ENCODE peak calls at places on chromosomes 12 and 14, in ten cellular contexts. L is activated naive CD4-positive, alpha-beta T cell; I is uterus; H is anterior cingulate cortex; R is choroid plexus epithelial cell; U is activated T-helper 2 cell treated with anti-CD3 and anti-CD28 coated beads, Interferon-gamma antibody, Interleukin-2, Interleukin-4, amounts not matched to agents 10 μg/mL and 5 μg/mL and 100 μg/mL, durations not matched to agents 14 hours and 24 hours and 36 hours; K is effector memory CD4-positive, alpha-beta T cell; W is activated T-cell treated with anti-CD3 and anti-CD28 coated beads, Interleukin-2, amount 50 U/mL, for 72 hours; B is foreskin keratinocyte; O is head of caudate nucleus. M is an unnamed sample.

GRCh38 chr14:76212242-76212641 is 60.5 kb downstream of the GPATCH2L start:
- DNase-seq in L (no peak), I (no peak), H (no peak), R (no peak), U (no peak), K (no peak), W (no peak), B (no peak), O (no peak), M (no peak)

GRCh38 chr12:19561411-19561961 is 122.2 kb downstream of the AEBP2 start:
- DNase-seq in L (no peak), I (no peak), H (no peak), R (peak), U (no peak), K (no peak), W (no peak), B (no peak), O (no peak), M (no peak)

GRCh38 chr12:66050283-66050576 is 80.3 kb downstream of the LLPH start:
- DNase-seq in L (no peak), I (no peak), H (no peak), R (no peak), U (no peak), K (no peak), W (no peak), B (no peak), O (no peak), M (no peak)

GRCh38 chr12:27332407-27333310 is at the start of gene BMAL2:
- DNase-seq in L (no peak), I (peak), H (peak), R (peak), U (peak), K (peak), W (peak), B (no peak), O (peak), M (no peak)

GRCh38 chr14:46885566-46885965 is 234.0 kb upstream of the RPL10L start:
- DNase-seq in L (no peak), I (no peak), H (no peak), R (no peak), U (no peak), K (no peak), W (no peak), B (no peak), O (no peak), M (no peak)

GRCh38 chr14:91501348-91501747 is 8.8 kb downstream of the PPP4R3A start:
- DNase-seq in L (no peak), I (no peak), H (no peak), R (no peak), U (no peak), K (no peak), W (no peak), B (no peak), O (no peak), M (no peak)

GRCh38 chr12:96861656-96862055 is 45.4 kb upstream of the NEDD1 start:
- DNase-seq in L (no peak), I (no peak), H (no peak), R (no peak), U (no peak), K (no peak), W (no peak), B (no peak), O (no peak), M (no peak)

GRCh38 chr12:124326104-124326503 is 31.2 kb downstream of the RFLNA start:
- DNase-seq in L (no peak), I (no peak), H (no peak), R (no peak), U (no peak), K (no peak), W (no peak), B (no peak), O (no peak), M (no peak)

GRCh38 chr14:93978735-93979134 is 2.4 kb upstream of the ASB2 start:
- DNase-seq in L (no peak), I (no peak), H (no peak), R (no peak), U (no peak), K (no peak), W (no peak), B (no peak), O (no peak), M (no peak)

GRCh38 chr12:39835517-39836489 is 216.2 kb upstream of the ABCD2 start:
- DNase-seq in L (no peak), I (no peak), H (no peak), R (no peak), U (no peak), K (no peak), W (no peak), B (no peak), O (no peak), M (no peak)

M was measured in omental fat pad.